ENCODE peak calls at places on chromosomes 3 and 15, in six cellular contexts. B, A, O, T, U and L are unnamed samples.

GRCh38 chr3:68876112-68876713 is 56.1 kb downstream of the TAFA4 start:
- DNase-seq in B (peak), A (peak), T (peak), U (no peak), O (no peak), L (peak)

GRCh38 chr3:3196148-3196861 is 16.8 kb upstream of the CRBN start:
- DNase-seq in A (no peak), T (no peak), B (peak), O (no peak), U (no peak), L (no peak)

GRCh38 chr3:67045711-67046465 is 47.8 kb downstream of the KBTBD8 start:
- DNase-seq in O (no peak), B (no peak), A (no peak), U (no peak), T (no peak), L (no peak)

GRCh38 chr15:74988007-74988800 is 7.2 kb upstream of the SCAMP5 start:
- DNase-seq in A (peak), O (peak), T (no peak), U (peak), B (peak), L (no peak)

GRCh38 chr3:115663414-115663813 is 40.1 kb downstream of the GAP43 start:
- DNase-seq in A (no peak), O (no peak), U (no peak), T (no peak), B (no peak), L (no peak)

GRCh38 chr15:83378921-83379561 is 68.1 kb upstream of the SH3GL3 start:
- DNase-seq in O (no peak), U (no peak), A (no peak), B (no peak), T (no peak), L (no peak)

GRCh38 chr15:51290720-51291119 is 47.7 kb downstream of the CYP19A1 start:
- DNase-seq in U (no peak), B (no peak), O (no peak), A (no peak), T (no peak), L (no peak)

GRCh38 chr3:15659254-15659975 is 57.9 kb downstream of the BTD start:
- DNase-seq in U (no peak), B (no peak), A (no peak), O (no peak), T (peak), L (no peak)

GRCh38 chr3:107981471-107982111 is 109.2 kb downstream of the CD47 start:
- DNase-seq in A (peak), B (no peak), O (no peak), U (no peak), T (no peak), L (peak)